ENCODE peak calls at places on chromosomes 4 and X, in eight cellular contexts. One of them, this sample, is unnamed.

GRCh38 chr4:169311643-169312365 is 41.0 kb upstream of the SH3RF1 start:
- DNase-seq in kidney: no peak
- DNase-seq in cerebellar cortex: peak; percentile 29
- DNase-seq in tibial artery: no peak
- DNase-seq in T-helper 9 cell: no peak
- DNase-seq in effector CD4-positive, alpha-beta T cell: no peak
- DNase-seq in KBM-7: peak; percentile 80
- DNase-seq in psoas muscle: no peak
- DNase-seq in this sample: peak; percentile 32

GRCh38 chr4:71156616-71157015 is 163.2 kb downstream of the DCK start:
- DNase-seq in kidney: no peak
- DNase-seq in cerebellar cortex: no peak
- DNase-seq in tibial artery: no peak
- DNase-seq in T-helper 9 cell: no peak
- DNase-seq in effector CD4-positive, alpha-beta T cell: no peak
- DNase-seq in KBM-7: no peak
- DNase-seq in psoas muscle: no peak
- DNase-seq in this sample: no peak

GRCh38 chr4:102501176-102501634 is at the start of gene NFKB1:
- DNase-seq in kidney: peak; percentile 88
- DNase-seq in cerebellar cortex: peak; percentile 52
- DNase-seq in tibial artery: peak; percentile 79
- DNase-seq in T-helper 9 cell: peak; percentile 76
- DNase-seq in effector CD4-positive, alpha-beta T cell: peak; percentile 81
- DNase-seq in KBM-7: peak; percentile 67
- DNase-seq in psoas muscle: peak; percentile 63
- DNase-seq in this sample: peak; percentile 89

GRCh38 chrX:153909024-153909979 is 4.8 kb downstream of the AVPR2 start:
- DNase-seq in kidney: no peak
- DNase-seq in cerebellar cortex: peak; percentile 77
- DNase-seq in tibial artery: no peak
- DNase-seq in T-helper 9 cell: no peak
- DNase-seq in effector CD4-positive, alpha-beta T cell: no peak
- DNase-seq in KBM-7: peak; percentile 35
- DNase-seq in psoas muscle: no peak
- DNase-seq in this sample: no peak

GRCh38 chr4:137909910-137910309 is 332.2 kb downstream of the SLC7A11 start:
- DNase-seq in kidney: no peak
- DNase-seq in cerebellar cortex: no peak
- DNase-seq in tibial artery: no peak
- DNase-seq in T-helper 9 cell: no peak
- DNase-seq in effector CD4-positive, alpha-beta T cell: no peak
- DNase-seq in KBM-7: no peak
- DNase-seq in psoas muscle: no peak
- DNase-seq in this sample: no peak

GRCh38 chr4:35970366-35970960 is 273.9 kb downstream of the ARAP2 start:
- DNase-seq in kidney: no peak
- DNase-seq in cerebellar cortex: no peak
- DNase-seq in tibial artery: no peak
- DNase-seq in T-helper 9 cell: no peak
- DNase-seq in effector CD4-positive, alpha-beta T cell: no peak
- DNase-seq in KBM-7: no peak
- DNase-seq in psoas muscle: no peak
- DNase-seq in this sample: no peak

GRCh38 chrX:96655947-96656623 is 28.6 kb upstream of the DIAPH2 start:
- DNase-seq in kidney: peak; percentile 58
- DNase-seq in cerebellar cortex: no peak
- DNase-seq in tibial artery: no peak
- DNase-seq in T-helper 9 cell: no peak
- DNase-seq in effector CD4-positive, alpha-beta T cell: no peak
- DNase-seq in KBM-7: no peak
- DNase-seq in psoas muscle: peak; percentile 11
- DNase-seq in this sample: no peak

GRCh38 chr4:41504167-41504566 is 33.8 kb upstream of the LIMCH1 start:
- DNase-seq in kidney: no peak
- DNase-seq in cerebellar cortex: no peak
- DNase-seq in tibial artery: no peak
- DNase-seq in T-helper 9 cell: no peak
- DNase-seq in effector CD4-positive, alpha-beta T cell: no peak
- DNase-seq in KBM-7: no peak
- DNase-seq in psoas muscle: no peak
- DNase-seq in this sample: no peak

GRCh38 chr4:95439896-95440295 is 108.9 kb downstream of the UNC5C start:
- DNase-seq in kidney: no peak
- DNase-seq in cerebellar cortex: no peak
- DNase-seq in tibial artery: no peak
- DNase-seq in T-helper 9 cell: no peak
- DNase-seq in effector CD4-positive, alpha-beta T cell: no peak
- DNase-seq in KBM-7: no peak
- DNase-seq in psoas muscle: no peak
- DNase-seq in this sample: no peak

GRCh38 chr4:150181536-150181935 is 103.3 kb downstream of the DCLK2 start:
- DNase-seq in kidney: no peak
- DNase-seq in cerebellar cortex: peak; percentile 24
- DNase-seq in tibial artery: no peak
- DNase-seq in T-helper 9 cell: no peak
- DNase-seq in effector CD4-positive, alpha-beta T cell: no peak
- DNase-seq in KBM-7: no peak
- DNase-seq in psoas muscle: no peak
- DNase-seq in this sample: no peak

GRCh38 chr4:81326581-81326980 is 111.6 kb upstream of the PRKG2 start:
- DNase-seq in kidney: no peak
- DNase-seq in cerebellar cortex: no peak
- DNase-seq in tibial artery: no peak
- DNase-seq in T-helper 9 cell: no peak
- DNase-seq in effector CD4-positive, alpha-beta T cell: no peak
- DNase-seq in KBM-7: no peak
- DNase-seq in psoas muscle: no peak
- DNase-seq in this sample: no peak

GRCh38 chr4:6341696-6342095 is 72.0 kb downstream of the WFS1 start:
- DNase-seq in kidney: peak; percentile 3
- DNase-seq in cerebellar cortex: no peak
- DNase-seq in tibial artery: no peak
- DNase-seq in T-helper 9 cell: no peak
- DNase-seq in effector CD4-positive, alpha-beta T cell: no peak
- DNase-seq in KBM-7: no peak
- DNase-seq in psoas muscle: no peak
- DNase-seq in this sample: no peak

GRCh38 chrX:12974217-12974796 is 603 bp upstream of the TMSB4X start:
- DNase-seq in kidney: peak; percentile 86
- DNase-seq in cerebellar cortex: peak; percentile 42
- DNase-seq in tibial artery: peak; percentile 67
- DNase-seq in T-helper 9 cell: no peak
- DNase-seq in effector CD4-positive, alpha-beta T cell: peak; percentile 30
- DNase-seq in KBM-7: peak; percentile 76
- DNase-seq in psoas muscle: peak; percentile 66
- DNase-seq in this sample: no peak

GRCh38 chrX:111779582-111779981 is 96.4 kb upstream of the TRPC5OS start:
- DNase-seq in kidney: no peak
- DNase-seq in cerebellar cortex: no peak
- DNase-seq in tibial artery: no peak
- DNase-seq in T-helper 9 cell: no peak
- DNase-seq in effector CD4-positive, alpha-beta T cell: no peak
- DNase-seq in KBM-7: no peak
- DNase-seq in psoas muscle: no peak
- DNase-seq in this sample: no peak

GRCh38 chr4:108355523-108356208 is 186.9 kb upstream of the LEF1 start:
- DNase-seq in kidney: no peak
- DNase-seq in cerebellar cortex: no peak
- DNase-seq in tibial artery: no peak
- DNase-seq in T-helper 9 cell: no peak
- DNase-seq in effector CD4-positive, alpha-beta T cell: peak; percentile 24
- DNase-seq in KBM-7: no peak
- DNase-seq in psoas muscle: no peak
- DNase-seq in this sample: no peak

GRCh38 chr4:78337621-78338020 is 213.9 kb upstream of the ANXA3 start:
- DNase-seq in kidney: no peak
- DNase-seq in cerebellar cortex: no peak
- DNase-seq in tibial artery: no peak
- DNase-seq in T-helper 9 cell: no peak
- DNase-seq in effector CD4-positive, alpha-beta T cell: no peak
- DNase-seq in KBM-7: no peak
- DNase-seq in psoas muscle: no peak
- DNase-seq in this sample: no peak

GRCh38 chrX:17635231-17635630 is 102.1 kb upstream of the SCML1 start:
- DNase-seq in kidney: peak; percentile 81
- DNase-seq in cerebellar cortex: no peak
- DNase-seq in tibial artery: no peak
- DNase-seq in T-helper 9 cell: no peak
- DNase-seq in effector CD4-positive, alpha-beta T cell: no peak
- DNase-seq in KBM-7: no peak
- DNase-seq in psoas muscle: no peak
- DNase-seq in this sample: no peak

GRCh38 chr4:8765631-8766590 is 105.7 kb downstream of the HMX1 start:
- DNase-seq in kidney: peak; percentile 70
- DNase-seq in cerebellar cortex: no peak
- DNase-seq in tibial artery: peak; percentile 11
- DNase-seq in T-helper 9 cell: no peak
- DNase-seq in effector CD4-positive, alpha-beta T cell: no peak
- DNase-seq in KBM-7: no peak
- DNase-seq in psoas muscle: no peak
- DNase-seq in this sample: no peak

This sample was measured in immature natural killer cell.